ENCODE peak calls at places on chromosomes 13 and 19, in seven cellular contexts. D is glutamatergic neuron; S is activated CD8-positive, alpha-beta T cell treated with anti-CD3 and anti-CD28 coated beads for 36 hours; N is left ventricle myocardium inferior; T is IMR-90; Y is Calu3; V is AG04450. F is an unnamed sample.

GRCh38 chr19:39397360-39398296 is 6.5 kb downstream of the MED29 start:
- DNase-seq in D (peak), S (peak), N (peak), T (peak), Y (peak), V (no peak), F (peak)

GRCh38 chr19:33300016-33300981 is 2.0 kb downstream of the CEBPA start:
- DNase-seq in D (no peak), S (no peak), N (no peak), T (no peak), Y (no peak), V (no peak), F (no peak)

GRCh38 chr13:64075543-64076271 is 2660.1 kb upstream of the PCDH20 start:
- DNase-seq in D (no peak), S (no peak), N (no peak), T (no peak), Y (no peak), V (no peak), F (no peak)

GRCh38 chr19:43820861-43821215 is 6.3 kb upstream of the ZNF283 start:
- DNase-seq in D (no peak), S (no peak), N (no peak), T (no peak), Y (no peak), V (no peak), F (no peak)

GRCh38 chr19:1760020-1760419 is 6.7 kb downstream of the ONECUT3 start:
- DNase-seq in D (no peak), S (no peak), N (no peak), T (no peak), Y (no peak), V (no peak), F (no peak)

GRCh38 chr13:48817166-48817802 is 158.4 kb upstream of the FNDC3A start:
- DNase-seq in D (no peak), S (no peak), N (no peak), T (no peak), Y (no peak), V (no peak), F (no peak)

GRCh38 chr19:18408053-18408476 is 10.6 kb upstream of the LRRC25 start:
- DNase-seq in D (no peak), S (peak), N (no peak), T (no peak), Y (peak), V (no peak), F (peak)

GRCh38 chr13:97502192-97502591 is 68.2 kb downstream of the RAP2A start:
- DNase-seq in D (no peak), S (no peak), N (peak), T (peak), Y (no peak), V (no peak), F (no peak)

GRCh38 chr19:42270346-42271044 is 1.4 kb downstream of the CIC start:
- DNase-seq in D (no peak), S (peak), N (no peak), T (no peak), Y (peak), V (no peak), F (no peak)

GRCh38 chr19:11722414-11722813 is 16.3 kb downstream of the ZNF823 start:
- DNase-seq in D (no peak), S (no peak), N (no peak), T (no peak), Y (no peak), V (no peak), F (no peak)

GRCh38 chr19:44603201-44603945 is 10.0 kb upstream of the IGSF23 start:
- DNase-seq in D (no peak), S (no peak), N (no peak), T (peak), Y (no peak), V (peak), F (no peak)

GRCh38 chr19:49149652-49150105 is 5.5 kb downstream of the HRC start:
- DNase-seq in D (peak), S (no peak), N (peak), T (peak), Y (peak), V (peak), F (peak)

GRCh38 chr19:4164262-4164661 is 10.8 kb downstream of the CREB3L3 start:
- DNase-seq in D (no peak), S (no peak), N (no peak), T (no peak), Y (no peak), V (no peak), F (no peak)

GRCh38 chr19:46426506-46427162 is 2.1 kb downstream of the PNMA8C start:
- DNase-seq in D (peak), S (peak), N (peak), T (peak), Y (peak), V (peak), F (peak)

GRCh38 chr13:32969516-32969941 is 46.7 kb upstream of the KL start:
- DNase-seq in D (no peak), S (peak), N (no peak), T (peak), Y (no peak), V (peak), F (no peak)

GRCh38 chr13:109844396-109844795 is 58.0 kb upstream of the IRS2 start:
- DNase-seq in D (no peak), S (no peak), N (no peak), T (peak), Y (no peak), V (peak), F (no peak)

GRCh38 chr19:48530044-48530720 is 18.5 kb upstream of the LMTK3 start:
- DNase-seq in D (peak), S (no peak), N (no peak), T (no peak), Y (no peak), V (no peak), F (no peak)

GRCh38 chr19:45142016-45142727 is 18.6 kb downstream of the NKPD1 start:
- DNase-seq in D (no peak), S (no peak), N (no peak), T (no peak), Y (no peak), V (no peak), F (no peak)

GRCh38 chr19:42596391-42597071 is 1.8 kb upstream of the CEACAM8 start:
- DNase-seq in D (peak), S (peak), N (no peak), T (no peak), Y (peak), V (no peak), F (peak)

GRCh38 chr19:2428027-2428690 is 773 bp upstream of the TIMM13 start:
- DNase-seq in D (peak), S (no peak), N (peak), T (peak), Y (no peak), V (no peak), F (peak)

GRCh38 chr13:96935971-96936370 is 58.3 kb downstream of the OXGR1 start:
- DNase-seq in D (no peak), S (no peak), N (no peak), T (no peak), Y (no peak), V (no peak), F (no peak)

GRCh38 chr13:99083976-99084375 is 106.1 kb upstream of the DOCK9 start:
- DNase-seq in D (no peak), S (peak), N (no peak), T (no peak), Y (no peak), V (no peak), F (no peak)

GRCh38 chr13:97880298-97880675 is 73.2 kb upstream of the IPO5 start:
- DNase-seq in D (no peak), S (no peak), N (no peak), T (no peak), Y (no peak), V (no peak), F (no peak)

GRCh38 chr13:91922969-91923592 is 524.7 kb downstream of the GPC5 start:
- DNase-seq in D (no peak), S (no peak), N (no peak), T (no peak), Y (no peak), V (no peak), F (no peak)
- TF ChIP-seq CTCF in D (peak), S (no peak), N (peak), T (no peak), Y (no peak), V (no peak), F (peak)

GRCh38 chr13:29730253-29730652 is 120.2 kb downstream of the UBL3 start:
- DNase-seq in D (no peak), S (no peak), N (no peak), T (no peak), Y (no peak), V (no peak), F (no peak)
- TF ChIP-seq CTCF in D (peak), S (no peak), N (no peak), T (no peak), Y (no peak), V (peak), F (no peak)

GRCh38 chr19:10431254-10431942 is 11.1 kb downstream of the PDE4A start:
- DNase-seq in D (no peak), S (peak), N (peak), T (no peak), Y (no peak), V (no peak), F (no peak)
- TF ChIP-seq CTCF in D (no peak), S (no peak), N (no peak), T (no peak), Y (no peak), V (peak), F (no peak)

GRCh38 chr13:35990196-35990595 is 141.0 kb downstream of the DCLK1 start:
- DNase-seq in D (no peak), S (no peak), N (no peak), T (no peak), Y (no peak), V (no peak), F (no peak)
- TF ChIP-seq CTCF in D (no peak), S (no peak), N (no peak), T (no peak), Y (no peak), V (no peak), F (no peak)

GRCh38 chr13:73653688-73654087 is 480.5 kb downstream of the KLF12 start:
- DNase-seq in D (no peak), S (no peak), N (no peak), T (no peak), Y (no peak), V (no peak), F (no peak)
- TF ChIP-seq CTCF in D (no peak), S (no peak), N (no peak), T (no peak), Y (no peak), V (no peak), F (no peak)

GRCh38 chr19:56121180-56122167 is at the start of gene ZNF787:
- DNase-seq in D (peak), S (peak), N (peak), T (peak), Y (peak), V (peak), F (peak)
- TF ChIP-seq CTCF in D (no peak), S (no peak), N (no peak), T (peak), Y (no peak), V (no peak), F (no peak)